ENCODE peak calls at places on chromosomes 4 and X, in four cellular contexts. One of them, this sample, is unnamed. For H3K9me1, the result is how much of the 10 kb centered on the place peaks cover.

GRCh38 chrX:102832661-102833060 is 104.4 kb upstream of the RAB40AL start:
- DNase-seq in IMR-90: peak
- DNase-seq in K562: peak
- DNase-seq in keratinocyte: no peak
- DNase-seq in this sample: no peak

GRCh38 chr4:32136081-32136787 is 1416.1 kb downstream of the PCDH7 start:
- DNase-seq in keratinocyte: peak
- DNase-seq in K562: no peak
- DNase-seq in IMR-90: no peak
- DNase-seq in this sample: no peak

GRCh38 chrX:31715675-31716074 is 643.8 kb upstream of the FTHL17 start:
- DNase-seq in IMR-90: no peak
- DNase-seq in keratinocyte: no peak
- DNase-seq in K562: no peak
- DNase-seq in this sample: no peak

GRCh38 chr4:110540606-110541440 is 64.9 kb downstream of the ENPEP start:
- DNase-seq in K562: no peak
- DNase-seq in IMR-90: peak
- DNase-seq in keratinocyte: peak
- DNase-seq in this sample: peak

GRCh38 chrX:44400588-44400987 is 57.1 kb upstream of the EFHC2 start:
- DNase-seq in IMR-90: peak
- DNase-seq in K562: peak
- DNase-seq in keratinocyte: peak
- DNase-seq in this sample: peak

GRCh38 chr4:117429061-117429460 is 343.7 kb upstream of the TRAM1L1 start:
- DNase-seq in keratinocyte: no peak
- DNase-seq in IMR-90: no peak
- DNase-seq in K562: no peak
- DNase-seq in this sample: no peak

GRCh38 chr4:76301775-76302162 is 4.8 kb upstream of the STBD1 start:
- DNase-seq in keratinocyte: no peak
- DNase-seq in IMR-90: no peak
- DNase-seq in K562: no peak
- DNase-seq in this sample: no peak

GRCh38 chr4:169270810-169271691 is at the start of gene SH3RF1:
- DNase-seq in keratinocyte: no peak
- DNase-seq in IMR-90: peak
- DNase-seq in K562: peak
- DNase-seq in this sample: peak

GRCh38 chr4:770022-770421 is 55.9 kb downstream of the CPLX1 start:
- DNase-seq in K562: no peak
- DNase-seq in IMR-90: peak
- DNase-seq in keratinocyte: no peak
- DNase-seq in this sample: no peak

GRCh38 chrX:48890296-48890925 is 7.2 kb downstream of the TIMM17B start:
- DNase-seq in keratinocyte: no peak
- DNase-seq in IMR-90: no peak
- DNase-seq in K562: peak
- DNase-seq in this sample: no peak

GRCh38 chrX:10676239-10676971 is 56.0 kb upstream of the MID1 start:
- DNase-seq in keratinocyte: no peak
- DNase-seq in IMR-90: no peak
- DNase-seq in K562: no peak
- DNase-seq in this sample: no peak

GRCh38 chr4:107261241-107261874 is 225.2 kb upstream of the DKK2 start:
- DNase-seq in keratinocyte: peak
- DNase-seq in IMR-90: no peak
- DNase-seq in K562: no peak
- DNase-seq in this sample: no peak

GRCh38 chr4:1323635-1324442 is 23.2 kb upstream of the UVSSA start:
- DNase-seq in IMR-90: peak
- DNase-seq in K562: no peak
- DNase-seq in keratinocyte: peak
- DNase-seq in this sample: no peak

GRCh38 chr4:129545599-129546278 is 449.8 kb downstream of the C4orf33 start:
- DNase-seq in keratinocyte: no peak
- DNase-seq in IMR-90: no peak
- DNase-seq in K562: no peak
- DNase-seq in this sample: peak

GRCh38 chr4:79048878-79049277 is 109.6 kb upstream of the PAQR3 start:
- DNase-seq in keratinocyte: no peak
- DNase-seq in K562: no peak
- DNase-seq in IMR-90: no peak
- DNase-seq in this sample: no peak

GRCh38 chr4:79050521-79050880 is 111.3 kb upstream of the PAQR3 start:
- DNase-seq in K562: no peak
- DNase-seq in IMR-90: no peak
- DNase-seq in keratinocyte: no peak
- DNase-seq in this sample: no peak

GRCh38 chr4:79049840-79050520 is 110.7 kb upstream of the PAQR3 start:
- DNase-seq in K562: no peak
- DNase-seq in keratinocyte: no peak
- DNase-seq in IMR-90: no peak
- DNase-seq in this sample: no peak

GRCh38 chr4:79053754-79054153 is 114.5 kb upstream of the PAQR3 start:
- DNase-seq in K562: no peak
- DNase-seq in IMR-90: no peak
- DNase-seq in keratinocyte: no peak
- DNase-seq in this sample: no peak
- H3K9me1 ChIP-seq in K562: under half
- H3K9me1 ChIP-seq in IMR-90: under half
- H3K9me1 ChIP-seq in keratinocyte: under half
- H3K9me1 ChIP-seq in this sample: under half

DNA sequence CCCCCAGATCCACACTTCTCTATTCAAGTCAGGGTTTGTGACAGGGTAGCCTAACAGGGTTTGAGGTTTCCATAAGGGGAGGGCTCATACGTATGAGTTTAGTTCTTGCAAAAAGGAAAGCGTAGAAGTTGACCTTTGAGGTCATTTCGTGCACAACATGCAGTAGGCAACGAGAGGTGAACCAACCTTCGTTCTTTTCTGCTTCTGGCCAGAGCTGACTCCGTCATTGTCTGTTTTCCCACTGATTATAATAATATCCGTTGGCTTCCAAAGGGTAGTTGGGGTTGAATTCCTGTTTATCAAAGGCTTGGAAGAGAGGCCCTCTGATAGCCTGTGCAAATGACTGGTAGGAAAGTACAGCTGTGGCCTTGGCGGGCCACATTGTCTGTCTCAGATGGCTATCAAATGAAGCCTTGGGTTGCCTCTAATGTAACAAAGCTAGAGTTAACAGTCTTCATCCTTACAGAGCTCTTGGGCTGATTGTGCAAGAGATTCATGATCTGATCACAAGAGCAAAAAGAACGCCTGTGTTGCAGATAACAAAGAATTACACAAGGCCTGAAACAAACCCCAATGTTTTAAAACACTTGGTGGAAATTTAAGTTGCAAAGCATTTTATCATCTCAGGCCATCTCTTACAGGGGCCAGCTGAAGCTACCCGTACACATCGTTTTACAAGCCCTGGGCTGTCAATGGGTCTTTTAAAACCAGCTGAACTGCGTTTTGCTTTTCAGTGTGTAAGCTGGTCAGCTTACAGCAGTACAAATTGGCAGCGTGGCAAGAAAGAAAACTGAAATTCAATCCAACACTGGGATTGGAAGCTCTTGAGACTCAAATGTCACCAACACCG is 46.1 kb upstream of the FAM9C start:
- DNase-seq in K562: peak
- DNase-seq in IMR-90: peak
- DNase-seq in keratinocyte: no peak
- DNase-seq in this sample: peak
- H3K9me1 ChIP-seq in K562: under half
- H3K9me1 ChIP-seq in IMR-90: under half
- H3K9me1 ChIP-seq in keratinocyte: under half
- H3K9me1 ChIP-seq in this sample: under half

GRCh38 chr4:99615210-99615834 is 40.7 kb downstream of the MTTP start:
- DNase-seq in keratinocyte: no peak
- DNase-seq in K562: no peak
- DNase-seq in IMR-90: no peak
- DNase-seq in this sample: no peak
- H3K9me1 ChIP-seq in keratinocyte: under half
- H3K9me1 ChIP-seq in K562: under half
- H3K9me1 ChIP-seq in IMR-90: under half
- H3K9me1 ChIP-seq in this sample: under half

DNA sequence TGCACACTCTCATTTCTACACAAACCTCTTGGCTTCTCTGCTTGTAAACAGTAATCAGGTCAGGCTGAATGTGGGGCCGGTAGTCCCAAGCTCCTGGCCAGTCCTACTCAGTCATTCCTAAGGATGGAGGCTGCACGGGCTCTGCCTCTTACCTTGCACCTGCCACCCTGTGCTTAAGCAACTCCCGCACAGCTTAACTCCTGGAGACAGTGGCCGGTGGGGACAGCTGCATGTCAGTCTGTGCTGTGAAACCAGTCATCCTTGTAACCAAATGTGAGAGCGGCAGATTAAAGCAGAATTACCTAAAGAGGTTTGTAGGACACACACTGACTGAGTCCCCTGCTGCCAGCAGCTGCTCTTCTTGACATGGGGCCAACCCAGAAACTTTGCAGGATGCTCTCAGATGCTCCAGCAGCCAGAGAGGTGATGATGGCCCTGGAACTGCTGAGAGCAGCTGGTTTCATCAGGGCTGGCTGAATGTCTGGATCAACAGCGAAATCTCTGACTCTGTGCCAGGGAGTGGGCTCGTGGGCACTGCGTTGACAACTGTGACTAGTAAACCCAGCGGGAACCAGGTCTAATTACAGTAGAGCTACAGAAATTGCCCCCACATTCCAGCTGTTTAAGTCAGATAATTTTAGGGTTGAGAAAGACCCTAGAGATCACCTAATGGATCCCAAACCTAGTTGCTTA is 123.7 kb downstream of the ANAPC4 start:
- DNase-seq in K562: no peak
- DNase-seq in keratinocyte: no peak
- DNase-seq in IMR-90: no peak
- DNase-seq in this sample: no peak
- H3K9me1 ChIP-seq in K562: under half
- H3K9me1 ChIP-seq in keratinocyte: under half
- H3K9me1 ChIP-seq in IMR-90: under half
- H3K9me1 ChIP-seq in this sample: under half

DNA sequence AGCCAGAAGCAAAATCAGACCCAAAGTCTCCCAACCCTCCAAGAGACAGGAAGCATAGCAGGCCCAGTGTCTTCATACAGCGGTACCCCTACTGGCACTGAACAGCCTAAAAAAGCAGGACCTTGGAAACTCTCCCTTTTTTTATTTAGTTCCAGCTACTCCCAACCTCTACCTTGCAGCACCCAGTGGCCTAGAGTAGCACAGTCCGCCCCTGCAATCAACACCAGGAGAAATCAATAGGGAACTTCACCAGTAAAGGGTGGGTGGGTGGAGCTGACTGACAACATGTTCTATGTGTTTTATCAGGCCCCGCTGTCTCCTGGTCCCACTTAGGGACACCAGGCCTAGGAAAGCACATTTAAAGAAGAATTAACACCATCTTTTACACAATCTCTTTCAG is 378.5 kb upstream of the CT83 start:
- DNase-seq in keratinocyte: no peak
- DNase-seq in K562: no peak
- DNase-seq in IMR-90: no peak
- DNase-seq in this sample: no peak
- H3K9me1 ChIP-seq in keratinocyte: under half
- H3K9me1 ChIP-seq in K562: under half
- H3K9me1 ChIP-seq in IMR-90: under half
- H3K9me1 ChIP-seq in this sample: under half

GRCh38 chr4:113682730-113683129 is 78.8 kb downstream of the CAMK2D start:
- DNase-seq in IMR-90: peak
- DNase-seq in keratinocyte: no peak
- DNase-seq in K562: no peak
- DNase-seq in this sample: no peak
- H3K9me1 ChIP-seq in IMR-90: under half
- H3K9me1 ChIP-seq in keratinocyte: under half
- H3K9me1 ChIP-seq in K562: under half
- H3K9me1 ChIP-seq in this sample: under half

GRCh38 chr4:78369691-78370090 is 181.9 kb upstream of the ANXA3 start:
- DNase-seq in IMR-90: no peak
- DNase-seq in keratinocyte: no peak
- DNase-seq in K562: no peak
- DNase-seq in this sample: no peak

GRCh38 chr4:78372282-78372988 is 179.1 kb upstream of the ANXA3 start:
- DNase-seq in keratinocyte: no peak
- DNase-seq in K562: no peak
- DNase-seq in IMR-90: no peak
- DNase-seq in this sample: no peak

GRCh38 chr4:78370625-78371372 is 180.8 kb upstream of the ANXA3 start:
- DNase-seq in keratinocyte: no peak
- DNase-seq in K562: no peak
- DNase-seq in IMR-90: no peak
- DNase-seq in this sample: no peak
- H3K9me1 ChIP-seq in keratinocyte: under half
- H3K9me1 ChIP-seq in K562: under half
- H3K9me1 ChIP-seq in IMR-90: under half
- H3K9me1 ChIP-seq in this sample: under half

GRCh38 chr4:154606728-154607723 is 5.4 kb downstream of the FGG start:
- DNase-seq in keratinocyte: no peak
- DNase-seq in K562: no peak
- DNase-seq in IMR-90: no peak
- DNase-seq in this sample: no peak
- H3K9me1 ChIP-seq in keratinocyte: under half
- H3K9me1 ChIP-seq in K562: under half
- H3K9me1 ChIP-seq in IMR-90: under half
- H3K9me1 ChIP-seq in this sample: under half

GRCh38 chr4:4424499-4425115 is 37.7 kb downstream of the NSG1 start:
- DNase-seq in keratinocyte: no peak
- DNase-seq in K562: no peak
- DNase-seq in IMR-90: no peak
- DNase-seq in this sample: no peak
- H3K9me1 ChIP-seq in keratinocyte: under half
- H3K9me1 ChIP-seq in K562: under half
- H3K9me1 ChIP-seq in IMR-90: under half
- H3K9me1 ChIP-seq in this sample: under half